ENCODE peak calls at places on chromosomes 7 and 10, in five cellular contexts. One of them, this sample, is unnamed.

GRCh38 chr10:22086730-22087364 is 83.3 kb upstream of the DNAJC1 start:
- DNase-seq in fibroblast of mammary gland: peak
- DNase-seq in T-helper 9 cell: no peak
- DNase-seq in psoas muscle: peak
- DNase-seq in activated naive CD4-positive, alpha-beta T cell treated with anti-CD3 and anti-CD28 coated beads, Interleukin-2, amount 50 U/mL, for 72 hours: no peak
- DNase-seq in this sample: no peak

GRCh38 chr10:113399051-113399450 is 153.8 kb upstream of the HABP2 start:
- DNase-seq in fibroblast of mammary gland: no peak
- DNase-seq in T-helper 9 cell: no peak
- DNase-seq in psoas muscle: no peak
- DNase-seq in activated naive CD4-positive, alpha-beta T cell treated with anti-CD3 and anti-CD28 coated beads, Interleukin-2, amount 50 U/mL, for 72 hours: no peak
- DNase-seq in this sample: no peak

GRCh38 chr10:31770307-31770902 is 158.2 kb downstream of the ARHGAP12 start:
- DNase-seq in fibroblast of mammary gland: no peak
- DNase-seq in T-helper 9 cell: peak
- DNase-seq in psoas muscle: peak
- DNase-seq in activated naive CD4-positive, alpha-beta T cell treated with anti-CD3 and anti-CD28 coated beads, Interleukin-2, amount 50 U/mL, for 72 hours: no peak
- DNase-seq in this sample: peak

GRCh38 chr7:6026011-6026819 is 5.0 kb upstream of the ANKRD61 start:
- DNase-seq in fibroblast of mammary gland: peak
- DNase-seq in T-helper 9 cell: peak
- DNase-seq in psoas muscle: peak
- DNase-seq in activated naive CD4-positive, alpha-beta T cell treated with anti-CD3 and anti-CD28 coated beads, Interleukin-2, amount 50 U/mL, for 72 hours: peak
- DNase-seq in this sample: peak

GRCh38 chr10:79266092-79266491 is 81.2 kb upstream of the PPIF start:
- DNase-seq in fibroblast of mammary gland: peak
- DNase-seq in T-helper 9 cell: no peak
- DNase-seq in psoas muscle: no peak
- DNase-seq in activated naive CD4-positive, alpha-beta T cell treated with anti-CD3 and anti-CD28 coated beads, Interleukin-2, amount 50 U/mL, for 72 hours: no peak
- DNase-seq in this sample: no peak

GRCh38 chr10:114825513-114826253 is 4.1 kb downstream of the FHIP2A start:
- DNase-seq in fibroblast of mammary gland: peak
- DNase-seq in T-helper 9 cell: no peak
- DNase-seq in psoas muscle: no peak
- DNase-seq in activated naive CD4-positive, alpha-beta T cell treated with anti-CD3 and anti-CD28 coated beads, Interleukin-2, amount 50 U/mL, for 72 hours: no peak
- DNase-seq in this sample: no peak

GRCh38 chr7:20064974-20065862 is 152.0 kb downstream of the MACC1 start:
- DNase-seq in fibroblast of mammary gland: peak
- DNase-seq in T-helper 9 cell: no peak
- DNase-seq in psoas muscle: no peak
- DNase-seq in activated naive CD4-positive, alpha-beta T cell treated with anti-CD3 and anti-CD28 coated beads, Interleukin-2, amount 50 U/mL, for 72 hours: no peak
- DNase-seq in this sample: no peak

GRCh38 chr10:96532523-96532922 is 18.8 kb upstream of the TLL2 start:
- DNase-seq in fibroblast of mammary gland: no peak
- DNase-seq in T-helper 9 cell: no peak
- DNase-seq in psoas muscle: no peak
- DNase-seq in activated naive CD4-positive, alpha-beta T cell treated with anti-CD3 and anti-CD28 coated beads, Interleukin-2, amount 50 U/mL, for 72 hours: no peak
- DNase-seq in this sample: peak

GRCh38 chr7:46291064-46291463 is 370.0 kb upstream of the IGFBP3 start:
- DNase-seq in fibroblast of mammary gland: peak
- DNase-seq in T-helper 9 cell: no peak
- DNase-seq in psoas muscle: no peak
- DNase-seq in activated naive CD4-positive, alpha-beta T cell treated with anti-CD3 and anti-CD28 coated beads, Interleukin-2, amount 50 U/mL, for 72 hours: no peak
- DNase-seq in this sample: no peak

GRCh38 chr7:82067628-82068264 is 297.9 kb upstream of the HGF start:
- DNase-seq in fibroblast of mammary gland: no peak
- DNase-seq in T-helper 9 cell: no peak
- DNase-seq in psoas muscle: no peak
- DNase-seq in activated naive CD4-positive, alpha-beta T cell treated with anti-CD3 and anti-CD28 coated beads, Interleukin-2, amount 50 U/mL, for 72 hours: no peak
- DNase-seq in this sample: no peak

GRCh38 chr7:27171636-27172387 is 2.3 kb downstream of the HOXA10 start:
- DNase-seq in fibroblast of mammary gland: peak
- DNase-seq in T-helper 9 cell: no peak
- DNase-seq in psoas muscle: no peak
- DNase-seq in activated naive CD4-positive, alpha-beta T cell treated with anti-CD3 and anti-CD28 coated beads, Interleukin-2, amount 50 U/mL, for 72 hours: no peak
- DNase-seq in this sample: no peak

GRCh38 chr7:74452748-74453320 is 872 bp upstream of the GTF2IRD1 start:
- DNase-seq in fibroblast of mammary gland: peak
- DNase-seq in T-helper 9 cell: peak
- DNase-seq in psoas muscle: peak
- DNase-seq in activated naive CD4-positive, alpha-beta T cell treated with anti-CD3 and anti-CD28 coated beads, Interleukin-2, amount 50 U/mL, for 72 hours: peak
- DNase-seq in this sample: no peak

GRCh38 chr10:133226251-133226808 is 3.7 kb upstream of the UTF1 start:
- DNase-seq in fibroblast of mammary gland: no peak
- DNase-seq in T-helper 9 cell: no peak
- DNase-seq in psoas muscle: no peak
- DNase-seq in activated naive CD4-positive, alpha-beta T cell treated with anti-CD3 and anti-CD28 coated beads, Interleukin-2, amount 50 U/mL, for 72 hours: no peak
- DNase-seq in this sample: peak

GRCh38 chr10:72694476-72695369 is 2.8 kb downstream of the MCU start:
- DNase-seq in fibroblast of mammary gland: peak
- DNase-seq in T-helper 9 cell: no peak
- DNase-seq in psoas muscle: no peak
- DNase-seq in activated naive CD4-positive, alpha-beta T cell treated with anti-CD3 and anti-CD28 coated beads, Interleukin-2, amount 50 U/mL, for 72 hours: no peak
- DNase-seq in this sample: peak

GRCh38 chr7:30330134-30331111 is 46.0 kb downstream of the ZNRF2 start:
- DNase-seq in fibroblast of mammary gland: no peak
- DNase-seq in T-helper 9 cell: no peak
- DNase-seq in psoas muscle: no peak
- DNase-seq in activated naive CD4-positive, alpha-beta T cell treated with anti-CD3 and anti-CD28 coated beads, Interleukin-2, amount 50 U/mL, for 72 hours: no peak
- DNase-seq in this sample: no peak

GRCh38 chr7:41013117-41013516 is 689.8 kb downstream of the INHBA start:
- DNase-seq in fibroblast of mammary gland: no peak
- DNase-seq in T-helper 9 cell: no peak
- DNase-seq in psoas muscle: no peak
- DNase-seq in activated naive CD4-positive, alpha-beta T cell treated with anti-CD3 and anti-CD28 coated beads, Interleukin-2, amount 50 U/mL, for 72 hours: no peak
- DNase-seq in this sample: no peak

GRCh38 chr10:62333135-62333889 is 40.9 kb upstream of the ZNF365 start:
- DNase-seq in fibroblast of mammary gland: no peak
- DNase-seq in T-helper 9 cell: no peak
- DNase-seq in psoas muscle: no peak
- DNase-seq in activated naive CD4-positive, alpha-beta T cell treated with anti-CD3 and anti-CD28 coated beads, Interleukin-2, amount 50 U/mL, for 72 hours: no peak
- DNase-seq in this sample: no peak

GRCh38 chr7:28096713-28097112 is 83.9 kb downstream of the JAZF1 start:
- DNase-seq in fibroblast of mammary gland: peak
- DNase-seq in T-helper 9 cell: peak
- DNase-seq in psoas muscle: no peak
- DNase-seq in activated naive CD4-positive, alpha-beta T cell treated with anti-CD3 and anti-CD28 coated beads, Interleukin-2, amount 50 U/mL, for 72 hours: no peak
- DNase-seq in this sample: peak

This sample was measured in HT-29.